ENCODE peak calls at places on chromosomes 6 and 20, in eight cellular contexts. One of them, this sample, is unnamed.

GRCh38 chr20:61054411-61054810 is 197.7 kb upstream of the CDH4 start:
- DNase-seq in GM20000: no peak
- DNase-seq in endothelial cell: no peak
- DNase-seq in lower lobe of right lung: no peak
- DNase-seq in mucosa of descending colon: no peak
- DNase-seq in tibial nerve: no peak
- DNase-seq in H9: no peak
- DNase-seq in left lung: no peak
- DNase-seq in this sample: no peak

GRCh38 chr20:61120595-61121515 is 131.2 kb upstream of the CDH4 start:
- DNase-seq in GM20000: no peak
- DNase-seq in endothelial cell: peak; percentile 66
- DNase-seq in lower lobe of right lung: no peak
- DNase-seq in mucosa of descending colon: no peak
- DNase-seq in tibial nerve: no peak
- DNase-seq in H9: peak; percentile 80
- DNase-seq in left lung: no peak
- DNase-seq in this sample: no peak

GRCh38 chr6:43817192-43817591 is 47.2 kb downstream of the VEGFA start:
- DNase-seq in GM20000: peak; percentile 41
- DNase-seq in endothelial cell: peak; percentile 36
- DNase-seq in lower lobe of right lung: no peak
- DNase-seq in mucosa of descending colon: no peak
- DNase-seq in tibial nerve: no peak
- DNase-seq in H9: peak; percentile 72
- DNase-seq in left lung: no peak
- DNase-seq in this sample: peak; percentile 48

GRCh38 chr20:21360686-21361085 is 36.6 kb downstream of the NKX2-4 start:
- DNase-seq in GM20000: no peak
- DNase-seq in endothelial cell: no peak
- DNase-seq in lower lobe of right lung: no peak
- DNase-seq in mucosa of descending colon: no peak
- DNase-seq in tibial nerve: no peak
- DNase-seq in H9: no peak
- DNase-seq in left lung: no peak
- DNase-seq in this sample: no peak

GRCh38 chr6:106339334-106340029 is 13.9 kb upstream of the ATG5 start:
- DNase-seq in GM20000: peak; percentile 66
- DNase-seq in endothelial cell: peak; percentile 60
- DNase-seq in lower lobe of right lung: no peak
- DNase-seq in mucosa of descending colon: no peak
- DNase-seq in tibial nerve: no peak
- DNase-seq in H9: peak; percentile 78
- DNase-seq in left lung: no peak
- DNase-seq in this sample: peak; percentile 43

GRCh38 chr6:69953491-69953890 is 87.1 kb downstream of the COL19A1 start:
- DNase-seq in GM20000: no peak
- DNase-seq in endothelial cell: no peak
- DNase-seq in lower lobe of right lung: no peak
- DNase-seq in mucosa of descending colon: no peak
- DNase-seq in tibial nerve: no peak
- DNase-seq in H9: no peak
- DNase-seq in left lung: no peak
- DNase-seq in this sample: no peak

GRCh38 chr6:75326557-75327258 is 42.1 kb upstream of the TMEM30A start:
- DNase-seq in GM20000: no peak
- DNase-seq in endothelial cell: no peak
- DNase-seq in lower lobe of right lung: no peak
- DNase-seq in mucosa of descending colon: no peak
- DNase-seq in tibial nerve: no peak
- DNase-seq in H9: no peak
- DNase-seq in left lung: no peak
- DNase-seq in this sample: no peak

GRCh38 chr6:144912474-144912873 is 627.3 kb downstream of the UTRN start:
- DNase-seq in GM20000: no peak
- DNase-seq in endothelial cell: no peak
- DNase-seq in lower lobe of right lung: no peak
- DNase-seq in mucosa of descending colon: no peak
- DNase-seq in tibial nerve: no peak
- DNase-seq in H9: no peak
- DNase-seq in left lung: no peak
- DNase-seq in this sample: no peak

GRCh38 chr6:118697554-118697953 is 46.2 kb upstream of the CEP85L start:
- DNase-seq in GM20000: no peak
- DNase-seq in endothelial cell: no peak
- DNase-seq in lower lobe of right lung: no peak
- DNase-seq in mucosa of descending colon: no peak
- DNase-seq in tibial nerve: no peak
- DNase-seq in H9: no peak
- DNase-seq in left lung: no peak
- DNase-seq in this sample: no peak

GRCh38 chr6:33206864-33207568 is 1.3 kb upstream of the RING1 start:
- DNase-seq in GM20000: peak; percentile 23
- DNase-seq in endothelial cell: peak; percentile 57
- DNase-seq in lower lobe of right lung: no peak
- DNase-seq in mucosa of descending colon: peak; percentile 63
- DNase-seq in tibial nerve: no peak
- DNase-seq in H9: no peak
- DNase-seq in left lung: no peak
- DNase-seq in this sample: no peak

GRCh38 chr20:39283464-39283863 is 321.3 kb downstream of the DHX35 start:
- DNase-seq in GM20000: no peak
- DNase-seq in endothelial cell: no peak
- DNase-seq in lower lobe of right lung: no peak
- DNase-seq in mucosa of descending colon: no peak
- DNase-seq in tibial nerve: no peak
- DNase-seq in H9: no peak
- DNase-seq in left lung: no peak
- DNase-seq in this sample: no peak

GRCh38 chr6:25601797-25602679 is 50.0 kb upstream of the SCGN start:
- DNase-seq in GM20000: peak; percentile 24
- DNase-seq in endothelial cell: no peak
- DNase-seq in lower lobe of right lung: no peak
- DNase-seq in mucosa of descending colon: no peak
- DNase-seq in tibial nerve: no peak
- DNase-seq in H9: no peak
- DNase-seq in left lung: no peak
- DNase-seq in this sample: peak; percentile 59

GRCh38 chr20:4227085-4227821 is 211.9 kb upstream of the RNF24 start:
- DNase-seq in GM20000: no peak
- DNase-seq in endothelial cell: no peak
- DNase-seq in lower lobe of right lung: no peak
- DNase-seq in mucosa of descending colon: no peak
- DNase-seq in tibial nerve: no peak
- DNase-seq in H9: peak; percentile 80
- DNase-seq in left lung: no peak
- DNase-seq in this sample: peak; percentile 14

GRCh38 chr6:65110031-65110430 is 597.0 kb downstream of the EYS start:
- DNase-seq in GM20000: no peak
- DNase-seq in endothelial cell: no peak
- DNase-seq in lower lobe of right lung: no peak
- DNase-seq in mucosa of descending colon: no peak
- DNase-seq in tibial nerve: no peak
- DNase-seq in H9: no peak
- DNase-seq in left lung: no peak
- DNase-seq in this sample: no peak

GRCh38 chr6:133964052-133964451 is 11.0 kb downstream of the TBPL1 start:
- DNase-seq in GM20000: no peak
- DNase-seq in endothelial cell: no peak
- DNase-seq in lower lobe of right lung: no peak
- DNase-seq in mucosa of descending colon: no peak
- DNase-seq in tibial nerve: no peak
- DNase-seq in H9: no peak
- DNase-seq in left lung: no peak
- DNase-seq in this sample: peak; percentile 27

GRCh38 chr6:89311853-89312531 is 3.1 kb downstream of the GABRR2 start:
- DNase-seq in GM20000: no peak
- DNase-seq in endothelial cell: peak; percentile 54
- DNase-seq in lower lobe of right lung: peak; percentile 78
- DNase-seq in mucosa of descending colon: no peak
- DNase-seq in tibial nerve: peak; percentile 58
- DNase-seq in H9: peak; percentile 83
- DNase-seq in left lung: no peak
- DNase-seq in this sample: no peak

GRCh38 chr6:42498473-42499128 is 46.9 kb upstream of the TRERF1 start:
- DNase-seq in GM20000: no peak
- DNase-seq in endothelial cell: no peak
- DNase-seq in lower lobe of right lung: peak; percentile 53
- DNase-seq in mucosa of descending colon: no peak
- DNase-seq in tibial nerve: no peak
- DNase-seq in H9: peak; percentile 58
- DNase-seq in left lung: no peak
- DNase-seq in this sample: no peak

GRCh38 chr6:43061861-43062260 is 2.4 kb downstream of the KLC4 start:
- DNase-seq in GM20000: no peak
- DNase-seq in endothelial cell: no peak
- DNase-seq in lower lobe of right lung: no peak
- DNase-seq in mucosa of descending colon: peak; percentile 4
- DNase-seq in tibial nerve: no peak
- DNase-seq in H9: no peak
- DNase-seq in left lung: no peak
- DNase-seq in this sample: no peak

GRCh38 chr6:107128577-107128976 is 13.3 kb upstream of the BEND3 start:
- DNase-seq in GM20000: no peak
- DNase-seq in endothelial cell: no peak
- DNase-seq in lower lobe of right lung: no peak
- DNase-seq in mucosa of descending colon: no peak
- DNase-seq in tibial nerve: no peak
- DNase-seq in H9: no peak
- DNase-seq in left lung: no peak
- DNase-seq in this sample: no peak

GRCh38 chr6:139482184-139482751 is 107.8 kb upstream of the CITED2 start:
- DNase-seq in GM20000: no peak
- DNase-seq in endothelial cell: no peak
- DNase-seq in lower lobe of right lung: no peak
- DNase-seq in mucosa of descending colon: no peak
- DNase-seq in tibial nerve: no peak
- DNase-seq in H9: no peak
- DNase-seq in left lung: no peak
- DNase-seq in this sample: no peak

GRCh38 chr20:2397091-2397490 is 16.4 kb downstream of the TGM6 start:
- DNase-seq in GM20000: no peak
- DNase-seq in endothelial cell: no peak
- DNase-seq in lower lobe of right lung: no peak
- DNase-seq in mucosa of descending colon: no peak
- DNase-seq in tibial nerve: no peak
- DNase-seq in H9: no peak
- DNase-seq in left lung: no peak
- DNase-seq in this sample: no peak

GRCh38 chr20:58054082-58054481 is 174.4 kb downstream of the ANKRD60 start:
- DNase-seq in GM20000: no peak
- DNase-seq in endothelial cell: no peak
- DNase-seq in lower lobe of right lung: no peak
- DNase-seq in mucosa of descending colon: no peak
- DNase-seq in tibial nerve: no peak
- DNase-seq in H9: no peak
- DNase-seq in left lung: no peak
- DNase-seq in this sample: no peak

GRCh38 chr6:141488466-141488865 is 644.3 kb upstream of the GJE1 start:
- DNase-seq in GM20000: peak; percentile 15
- DNase-seq in endothelial cell: no peak
- DNase-seq in lower lobe of right lung: no peak
- DNase-seq in mucosa of descending colon: no peak
- DNase-seq in tibial nerve: no peak
- DNase-seq in H9: no peak
- DNase-seq in left lung: no peak
- DNase-seq in this sample: peak; percentile 38

GRCh38 chr6:16676978-16677377 is 84.3 kb downstream of the ATXN1 start:
- DNase-seq in GM20000: no peak
- DNase-seq in endothelial cell: no peak
- DNase-seq in lower lobe of right lung: no peak
- DNase-seq in mucosa of descending colon: no peak
- DNase-seq in tibial nerve: no peak
- DNase-seq in H9: no peak
- DNase-seq in left lung: no peak
- DNase-seq in this sample: no peak

GRCh38 chr6:157859775-157860504 is 36.9 kb downstream of the SNX9 start:
- DNase-seq in GM20000: no peak
- DNase-seq in endothelial cell: no peak
- DNase-seq in lower lobe of right lung: no peak
- DNase-seq in mucosa of descending colon: no peak
- DNase-seq in tibial nerve: no peak
- DNase-seq in H9: no peak
- DNase-seq in left lung: no peak
- DNase-seq in this sample: no peak
- TF ChIP-seq CTCF in GM20000: no peak
- TF ChIP-seq CTCF in endothelial cell: no peak
- TF ChIP-seq CTCF in lower lobe of right lung: no peak
- TF ChIP-seq CTCF in mucosa of descending colon: no peak
- TF ChIP-seq CTCF in tibial nerve: no peak
- TF ChIP-seq CTCF in H9: no peak
- TF ChIP-seq CTCF in left lung: no peak
- TF ChIP-seq CTCF in this sample: no peak

GRCh38 chr20:33693741-33694645 is 7.8 kb upstream of the E2F1 start:
- DNase-seq in GM20000: no peak
- DNase-seq in endothelial cell: no peak
- DNase-seq in lower lobe of right lung: no peak
- DNase-seq in mucosa of descending colon: no peak
- DNase-seq in tibial nerve: no peak
- DNase-seq in H9: no peak
- DNase-seq in left lung: peak; percentile 65
- DNase-seq in this sample: no peak
- TF ChIP-seq CTCF in GM20000: no peak
- TF ChIP-seq CTCF in endothelial cell: no peak
- TF ChIP-seq CTCF in lower lobe of right lung: no peak
- TF ChIP-seq CTCF in mucosa of descending colon: no peak
- TF ChIP-seq CTCF in tibial nerve: no peak
- TF ChIP-seq CTCF in H9: peak; percentile 35
- TF ChIP-seq CTCF in left lung: no peak
- TF ChIP-seq CTCF in this sample: no peak

GRCh38 chr6:67935976-67936477 is 699.1 kb upstream of the ADGRB3 start:
- DNase-seq in GM20000: no peak
- DNase-seq in endothelial cell: no peak
- DNase-seq in lower lobe of right lung: no peak
- DNase-seq in mucosa of descending colon: no peak
- DNase-seq in tibial nerve: no peak
- DNase-seq in H9: no peak
- DNase-seq in left lung: no peak
- DNase-seq in this sample: no peak

GRCh38 chr6:67933278-67933677 is 701.8 kb upstream of the ADGRB3 start:
- DNase-seq in GM20000: peak; percentile 3
- DNase-seq in endothelial cell: peak; percentile 12
- DNase-seq in lower lobe of right lung: no peak
- DNase-seq in mucosa of descending colon: no peak
- DNase-seq in tibial nerve: no peak
- DNase-seq in H9: peak; percentile 55
- DNase-seq in left lung: no peak
- DNase-seq in this sample: peak; percentile 31
- TF ChIP-seq CTCF in GM20000: no peak
- TF ChIP-seq CTCF in endothelial cell: no peak
- TF ChIP-seq CTCF in lower lobe of right lung: no peak
- TF ChIP-seq CTCF in mucosa of descending colon: no peak
- TF ChIP-seq CTCF in tibial nerve: no peak
- TF ChIP-seq CTCF in H9: peak; percentile 68
- TF ChIP-seq CTCF in left lung: no peak
- TF ChIP-seq CTCF in this sample: peak; percentile 27

DNA sequence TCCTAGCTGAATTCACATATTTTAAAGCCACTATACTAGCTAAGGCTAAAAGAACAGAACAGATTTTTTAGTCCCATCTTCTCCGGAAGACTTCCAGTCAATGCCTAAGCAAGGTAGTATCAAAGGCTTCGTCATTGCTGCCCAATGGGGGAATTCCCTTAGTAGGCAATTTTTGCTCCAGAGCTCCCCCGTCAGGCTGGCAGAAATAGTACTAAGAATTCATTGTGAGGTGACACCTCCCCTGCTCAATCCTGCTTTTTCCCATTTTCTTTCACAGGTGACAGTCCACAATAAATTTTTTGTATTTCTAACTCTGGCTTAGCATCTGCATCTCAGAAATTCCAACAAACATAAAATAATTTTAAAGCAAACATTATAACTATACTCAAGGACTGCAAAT is 52.8 kb upstream of the SRSF6 start:
- DNase-seq in GM20000: peak; percentile 47
- DNase-seq in endothelial cell: no peak
- DNase-seq in lower lobe of right lung: no peak
- DNase-seq in mucosa of descending colon: no peak
- DNase-seq in tibial nerve: no peak
- DNase-seq in H9: peak; percentile 73
- DNase-seq in left lung: no peak
- DNase-seq in this sample: peak; percentile 44
- TF ChIP-seq CTCF in GM20000: peak; percentile 36
- TF ChIP-seq CTCF in endothelial cell: peak; percentile 15
- TF ChIP-seq CTCF in lower lobe of right lung: peak; percentile 29
- TF ChIP-seq CTCF in mucosa of descending colon: no peak
- TF ChIP-seq CTCF in tibial nerve: no peak
- TF ChIP-seq CTCF in H9: peak; percentile 70
- TF ChIP-seq CTCF in left lung: no peak
- TF ChIP-seq CTCF in this sample: peak; percentile 55

This sample was measured in GM12865.